ENCODE peak calls at places on chromosomes 6 and 20, in five cellular contexts. Y is H1, W is activated gamma-delta T cell treated with Interleukin-2 at 50 U/mL for 16 hours, Z is C1 segment of cervical spinal cord, G is activated T-cell treated with anti-CD3 and anti-CD28 coated beads for 24 hours. A is an unnamed sample.

GRCh38 chr6:89564752-89565427 is 73.7 kb downstream of the LYRM2 start:
- DNase-seq in Y (no peak), W (no peak), Z (no peak), G (no peak), A (no peak)

GRCh38 chr20:18541741-18542140 is 25.5 kb upstream of the SMIM26 start:
- DNase-seq in Y (no peak), W (no peak), Z (no peak), G (no peak), A (no peak)

GRCh38 chr6:16982827-16983226 is 119.0 kb upstream of the STMND1 start:
- DNase-seq in Y (no peak), W (no peak), Z (no peak), G (no peak), A (no peak)

GRCh38 chr20:2261105-2261504 is 34.7 kb upstream of the TGM3 start:
- DNase-seq in Y (no peak), W (no peak), Z (no peak), G (no peak), A (no peak)

GRCh38 chr6:75158176-75158575 is 47.7 kb downstream of the COL12A1 start:
- DNase-seq in Y (no peak), W (no peak), Z (no peak), G (no peak), A (no peak)

GRCh38 chr6:13229205-13230085 is 98.9 kb downstream of the TBC1D7 start:
- DNase-seq in Y (no peak), W (peak), Z (no peak), G (no peak), A (peak)

GRCh38 chr6:5472583-5472982 is 211.3 kb downstream of the FARS2 start:
- DNase-seq in Y (no peak), W (no peak), Z (no peak), G (no peak), A (no peak)

GRCh38 chr6:108805611-108806181 is 42.5 kb upstream of the ARMC2 start:
- DNase-seq in Y (no peak), W (no peak), Z (no peak), G (no peak), A (no peak)

GRCh38 chr20:39676857-39677351 is 714.8 kb downstream of the DHX35 start:
- DNase-seq in Y (no peak), W (no peak), Z (no peak), G (no peak), A (no peak)

GRCh38 chr6:111269401-111269970 is 182.2 kb downstream of the SLC16A10 start:
- DNase-seq in Y (no peak), W (no peak), Z (no peak), G (no peak), A (no peak)

GRCh38 chr6:84912472-84913143 is 148.2 kb upstream of the TBX18 start:
- DNase-seq in Y (no peak), W (no peak), Z (no peak), G (no peak), A (no peak)

GRCh38 chr6:129183681-129184216 is 300.8 kb downstream of the LAMA2 start:
- DNase-seq in Y (no peak), W (no peak), Z (no peak), G (no peak), A (no peak)

GRCh38 chr6:15661815-15662245 is 998 bp downstream of the DTNBP1 start:
- DNase-seq in Y (no peak), W (no peak), Z (no peak), G (no peak), A (no peak)

GRCh38 chr6:52929321-52930164 is 20.0 kb upstream of the GSTA3 start:
- DNase-seq in Y (no peak), W (no peak), Z (no peak), G (no peak), A (no peak)

GRCh38 chr6:139290787-139291294 is 957 bp downstream of the TXLNB start:
- DNase-seq in Y (no peak), W (peak), Z (no peak), G (no peak), A (no peak)

GRCh38 chr6:65259080-65259479 is 447.9 kb downstream of the EYS start:
- DNase-seq in Y (no peak), W (no peak), Z (no peak), G (no peak), A (no peak)

GRCh38 chr20:62588458-62589149 is 53.7 kb upstream of the SLCO4A1 start:
- DNase-seq in Y (no peak), W (no peak), Z (no peak), G (no peak), A (no peak)